ENCODE peak calls at places on chromosomes 7 and 10, in nine cellular contexts. One of them, this sample, is unnamed.

GRCh38 chr7:100786323-100786722 is 41.0 kb downstream of the EPHB4 start:
- DNase-seq in frontal cortex: no peak
- DNase-seq in IMR-90: no peak
- DNase-seq in activated naive CD8-positive, alpha-beta T cell treated with anti-CD3 and anti-CD28 coated beads, Interleukin-2, amount 50 U/mL, for 24 hours: no peak
- DNase-seq in AG08396: no peak
- DNase-seq in activated T-cell treated with anti-CD3 and anti-CD28 coated beads, Interleukin-2, amount 50 U/mL, for 48 hours: no peak
- DNase-seq in activated CD4-positive, alpha-beta T cell treated with anti-CD3 and anti-CD28 coated beads for 48 hours: no peak
- DNase-seq in ELR: no peak
- DNase-seq in T-cell: no peak
- DNase-seq in this sample: no peak

GRCh38 chr10:131726460-131726861 is 174.3 kb upstream of the PPP2R2D start:
- DNase-seq in T-cell: no peak
- DNase-seq in activated T-cell treated with anti-CD3 and anti-CD28 coated beads, Interleukin-2, amount 50 U/mL, for 48 hours: peak
- DNase-seq in ELR: no peak
- DNase-seq in IMR-90: no peak
- DNase-seq in activated CD4-positive, alpha-beta T cell treated with anti-CD3 and anti-CD28 coated beads for 48 hours: peak
- DNase-seq in AG08396: no peak
- DNase-seq in activated naive CD8-positive, alpha-beta T cell treated with anti-CD3 and anti-CD28 coated beads, Interleukin-2, amount 50 U/mL, for 24 hours: no peak
- DNase-seq in frontal cortex: peak
- DNase-seq in this sample: peak

GRCh38 chr10:121036431-121036830 is 185.3 kb downstream of the WDR11 start:
- DNase-seq in activated naive CD8-positive, alpha-beta T cell treated with anti-CD3 and anti-CD28 coated beads, Interleukin-2, amount 50 U/mL, for 24 hours: no peak
- DNase-seq in IMR-90: no peak
- DNase-seq in activated CD4-positive, alpha-beta T cell treated with anti-CD3 and anti-CD28 coated beads for 48 hours: no peak
- DNase-seq in ELR: no peak
- DNase-seq in AG08396: no peak
- DNase-seq in T-cell: no peak
- DNase-seq in activated T-cell treated with anti-CD3 and anti-CD28 coated beads, Interleukin-2, amount 50 U/mL, for 48 hours: no peak
- DNase-seq in frontal cortex: no peak
- DNase-seq in this sample: peak

GRCh38 chr10:110400173-110400947 is 95.6 kb upstream of the SMNDC1 start:
- DNase-seq in AG08396: no peak
- DNase-seq in T-cell: no peak
- DNase-seq in activated naive CD8-positive, alpha-beta T cell treated with anti-CD3 and anti-CD28 coated beads, Interleukin-2, amount 50 U/mL, for 24 hours: no peak
- DNase-seq in activated CD4-positive, alpha-beta T cell treated with anti-CD3 and anti-CD28 coated beads for 48 hours: no peak
- DNase-seq in activated T-cell treated with anti-CD3 and anti-CD28 coated beads, Interleukin-2, amount 50 U/mL, for 48 hours: no peak
- DNase-seq in frontal cortex: no peak
- DNase-seq in IMR-90: peak
- DNase-seq in ELR: peak
- DNase-seq in this sample: no peak

GRCh38 chr10:27285093-27285492 is 44.5 kb upstream of the ACBD5 start:
- DNase-seq in activated CD4-positive, alpha-beta T cell treated with anti-CD3 and anti-CD28 coated beads for 48 hours: peak
- DNase-seq in T-cell: peak
- DNase-seq in ELR: peak
- DNase-seq in frontal cortex: no peak
- DNase-seq in activated T-cell treated with anti-CD3 and anti-CD28 coated beads, Interleukin-2, amount 50 U/mL, for 48 hours: peak
- DNase-seq in AG08396: no peak
- DNase-seq in IMR-90: peak
- DNase-seq in activated naive CD8-positive, alpha-beta T cell treated with anti-CD3 and anti-CD28 coated beads, Interleukin-2, amount 50 U/mL, for 24 hours: peak
- DNase-seq in this sample: peak

GRCh38 chr10:30645340-30645827 is 15.8 kb upstream of the LYZL2 start:
- DNase-seq in ELR: peak
- DNase-seq in T-cell: no peak
- DNase-seq in frontal cortex: peak
- DNase-seq in activated T-cell treated with anti-CD3 and anti-CD28 coated beads, Interleukin-2, amount 50 U/mL, for 48 hours: peak
- DNase-seq in AG08396: peak
- DNase-seq in activated CD4-positive, alpha-beta T cell treated with anti-CD3 and anti-CD28 coated beads for 48 hours: peak
- DNase-seq in IMR-90: peak
- DNase-seq in activated naive CD8-positive, alpha-beta T cell treated with anti-CD3 and anti-CD28 coated beads, Interleukin-2, amount 50 U/mL, for 24 hours: no peak
- DNase-seq in this sample: peak

GRCh38 chr10:96692427-96692826 is 27.9 kb downstream of the PIK3AP1 start:
- DNase-seq in activated naive CD8-positive, alpha-beta T cell treated with anti-CD3 and anti-CD28 coated beads, Interleukin-2, amount 50 U/mL, for 24 hours: no peak
- DNase-seq in frontal cortex: no peak
- DNase-seq in activated CD4-positive, alpha-beta T cell treated with anti-CD3 and anti-CD28 coated beads for 48 hours: no peak
- DNase-seq in ELR: no peak
- DNase-seq in T-cell: no peak
- DNase-seq in activated T-cell treated with anti-CD3 and anti-CD28 coated beads, Interleukin-2, amount 50 U/mL, for 48 hours: no peak
- DNase-seq in AG08396: no peak
- DNase-seq in IMR-90: no peak
- DNase-seq in this sample: no peak

GRCh38 chr10:35546824-35547225 is 58.3 kb upstream of the GJD4 start:
- DNase-seq in IMR-90: peak
- DNase-seq in AG08396: no peak
- DNase-seq in T-cell: no peak
- DNase-seq in activated T-cell treated with anti-CD3 and anti-CD28 coated beads, Interleukin-2, amount 50 U/mL, for 48 hours: no peak
- DNase-seq in activated naive CD8-positive, alpha-beta T cell treated with anti-CD3 and anti-CD28 coated beads, Interleukin-2, amount 50 U/mL, for 24 hours: no peak
- DNase-seq in activated CD4-positive, alpha-beta T cell treated with anti-CD3 and anti-CD28 coated beads for 48 hours: no peak
- DNase-seq in ELR: peak
- DNase-seq in frontal cortex: no peak
- DNase-seq in this sample: no peak

GRCh38 chr10:63603709-63604445 is 82.7 kb downstream of the REEP3 start:
- DNase-seq in IMR-90: peak
- DNase-seq in activated T-cell treated with anti-CD3 and anti-CD28 coated beads, Interleukin-2, amount 50 U/mL, for 48 hours: no peak
- DNase-seq in activated CD4-positive, alpha-beta T cell treated with anti-CD3 and anti-CD28 coated beads for 48 hours: no peak
- DNase-seq in ELR: peak
- DNase-seq in frontal cortex: no peak
- DNase-seq in T-cell: no peak
- DNase-seq in activated naive CD8-positive, alpha-beta T cell treated with anti-CD3 and anti-CD28 coated beads, Interleukin-2, amount 50 U/mL, for 24 hours: no peak
- DNase-seq in AG08396: peak
- DNase-seq in this sample: no peak

GRCh38 chr10:113557389-113558321 is 4.8 kb downstream of the HABP2 start:
- DNase-seq in T-cell: no peak
- DNase-seq in ELR: no peak
- DNase-seq in frontal cortex: no peak
- DNase-seq in IMR-90: no peak
- DNase-seq in activated CD4-positive, alpha-beta T cell treated with anti-CD3 and anti-CD28 coated beads for 48 hours: no peak
- DNase-seq in activated naive CD8-positive, alpha-beta T cell treated with anti-CD3 and anti-CD28 coated beads, Interleukin-2, amount 50 U/mL, for 24 hours: no peak
- DNase-seq in AG08396: no peak
- DNase-seq in activated T-cell treated with anti-CD3 and anti-CD28 coated beads, Interleukin-2, amount 50 U/mL, for 48 hours: no peak
- DNase-seq in this sample: peak

GRCh38 chr7:121329460-121330052 is 756 bp downstream of the WNT16 start:
- DNase-seq in ELR: peak
- DNase-seq in IMR-90: no peak
- DNase-seq in activated T-cell treated with anti-CD3 and anti-CD28 coated beads, Interleukin-2, amount 50 U/mL, for 48 hours: peak
- DNase-seq in activated naive CD8-positive, alpha-beta T cell treated with anti-CD3 and anti-CD28 coated beads, Interleukin-2, amount 50 U/mL, for 24 hours: peak
- DNase-seq in T-cell: no peak
- DNase-seq in activated CD4-positive, alpha-beta T cell treated with anti-CD3 and anti-CD28 coated beads for 48 hours: peak
- DNase-seq in AG08396: peak
- DNase-seq in frontal cortex: peak
- DNase-seq in this sample: peak

GRCh38 chr10:91415816-91416215 is 5.7 kb downstream of the HECTD2 start:
- DNase-seq in IMR-90: no peak
- DNase-seq in activated CD4-positive, alpha-beta T cell treated with anti-CD3 and anti-CD28 coated beads for 48 hours: no peak
- DNase-seq in T-cell: no peak
- DNase-seq in frontal cortex: no peak
- DNase-seq in AG08396: no peak
- DNase-seq in ELR: peak
- DNase-seq in activated naive CD8-positive, alpha-beta T cell treated with anti-CD3 and anti-CD28 coated beads, Interleukin-2, amount 50 U/mL, for 24 hours: no peak
- DNase-seq in activated T-cell treated with anti-CD3 and anti-CD28 coated beads, Interleukin-2, amount 50 U/mL, for 48 hours: no peak
- DNase-seq in this sample: no peak

GRCh38 chr7:5546626-5547025 is 123.0 kb upstream of the TNRC18 start:
- DNase-seq in activated CD4-positive, alpha-beta T cell treated with anti-CD3 and anti-CD28 coated beads for 48 hours: no peak
- DNase-seq in activated naive CD8-positive, alpha-beta T cell treated with anti-CD3 and anti-CD28 coated beads, Interleukin-2, amount 50 U/mL, for 24 hours: no peak
- DNase-seq in activated T-cell treated with anti-CD3 and anti-CD28 coated beads, Interleukin-2, amount 50 U/mL, for 48 hours: no peak
- DNase-seq in ELR: no peak
- DNase-seq in T-cell: no peak
- DNase-seq in IMR-90: no peak
- DNase-seq in AG08396: no peak
- DNase-seq in frontal cortex: no peak
- DNase-seq in this sample: no peak

GRCh38 chr7:43302211-43302711 is 189.8 kb downstream of the HECW1 start:
- DNase-seq in IMR-90: peak
- DNase-seq in activated CD4-positive, alpha-beta T cell treated with anti-CD3 and anti-CD28 coated beads for 48 hours: peak
- DNase-seq in activated T-cell treated with anti-CD3 and anti-CD28 coated beads, Interleukin-2, amount 50 U/mL, for 48 hours: peak
- DNase-seq in activated naive CD8-positive, alpha-beta T cell treated with anti-CD3 and anti-CD28 coated beads, Interleukin-2, amount 50 U/mL, for 24 hours: peak
- DNase-seq in AG08396: peak
- DNase-seq in T-cell: no peak
- DNase-seq in ELR: peak
- DNase-seq in frontal cortex: peak
- DNase-seq in this sample: no peak